ENCODE peak calls at places on chromosomes 2 and 18, in six cellular contexts. S is glutamatergic neuron; E is T47D; O is HCT116; X is T-helper 9 cell; V is central memory CD4-positive, alpha-beta T cell. G is an unnamed sample.

GRCh38 chr2:9360701-9361100 is 62.6 kb downstream of the ITGB1BP1 start:
- DNase-seq in S (no peak), E (no peak), O (no peak), X (no peak), V (no peak), G (no peak)

GRCh38 chr18:71808576-71808975 is 735.6 kb downstream of the CBLN2 start:
- DNase-seq in V (no peak), O (no peak), X (no peak), S (no peak), E (no peak), G (no peak)

GRCh38 chr2:7525746-7526145 is 608.5 kb downstream of the RNF144A start:
- DNase-seq in X (no peak), S (no peak), E (no peak), V (no peak), O (no peak), G (no peak)

GRCh38 chr18:7645756-7646155 is 78.6 kb downstream of the PTPRM start:
- DNase-seq in X (no peak), S (no peak), V (no peak), O (no peak), E (no peak), G (no peak)

GRCh38 chr2:8538531-8538930 is 143.3 kb upstream of the ID2 start:
- DNase-seq in V (no peak), O (no peak), X (no peak), S (no peak), E (no peak), G (no peak)

GRCh38 chr2:7146151-7146550 is 228.9 kb downstream of the RNF144A start:
- DNase-seq in S (no peak), O (no peak), E (no peak), V (no peak), X (no peak), G (no peak)

GRCh38 chr2:232854082-232854481 is 16.0 kb upstream of the SNORC start:
- DNase-seq in V (no peak), O (peak), E (no peak), S (no peak), X (no peak), G (no peak)

GRCh38 chr18:5444269-5444668 is 99.5 kb downstream of the EPB41L3 start:
- DNase-seq in V (no peak), X (no peak), S (no peak), E (no peak), O (no peak), G (no peak)

GRCh38 chr2:191250400-191250799 is 5.2 kb downstream of the MYO1B start:
- DNase-seq in O (no peak), X (no peak), S (no peak), E (no peak), V (no peak), G (no peak)

GRCh38 chr2:198006733-198007132 is 202.3 kb downstream of the PLCL1 start:
- DNase-seq in O (no peak), E (no peak), S (no peak), V (no peak), X (no peak), G (no peak)

GRCh38 chr2:150605664-150606063 is 118.2 kb upstream of the RND3 start:
- DNase-seq in V (no peak), O (no peak), E (no peak), X (no peak), S (no peak), G (no peak)

GRCh38 chr2:9707008-9707407 is 76.2 kb upstream of the YWHAQ start:
- DNase-seq in X (no peak), V (no peak), S (no peak), O (no peak), E (no peak), G (no peak)

GRCh38 chr2:204177977-204178522 is 241.5 kb downstream of the ICOS start:
- DNase-seq in X (peak), E (no peak), O (peak), S (peak), V (peak), G (peak)

GRCh38 chr2:3270095-3270478 is 107.5 kb downstream of the EIPR1 start:
- DNase-seq in V (no peak), X (no peak), O (no peak), E (no peak), S (no peak), G (no peak)

GRCh38 chr2:241272722-241273551 is 42.5 kb downstream of the HDLBP start:
- DNase-seq in V (peak), E (peak), S (peak), O (no peak), X (peak), G (no peak)

GRCh38 chr2:232103140-232103737 is 141.7 kb downstream of the DIS3L2 start:
- DNase-seq in E (no peak), V (no peak), O (no peak), S (no peak), X (no peak), G (no peak)

GRCh38 chr2:96396587-96396986 is 61.0 kb downstream of the NCAPH start:
- DNase-seq in X (no peak), V (no peak), O (no peak), S (no peak), E (no peak), G (no peak)

GRCh38 chr2:231928481-231928880 is 2.3 kb upstream of the NPPC start:
- DNase-seq in X (no peak), S (no peak), E (no peak), V (no peak), O (no peak), G (no peak)